ENCODE peak calls at places on chromosomes 5 and 9, in five cellular contexts. B is neural progenitor cell, J is PC-3, H is GM23338, L is SK-N-SH. E is an unnamed sample. For H3K4me1, the result is how much of the 10 kb centered on the place peaks cover.

GRCh38 chr9:93117924-93118862 is 15.9 kb downstream of the NINJ1 start:
- DNase-seq in B (no peak), L (no peak), J (no peak), H (no peak), E (no peak)

GRCh38 chr5:32443145-32443540 is 1.4 kb downstream of the ZFR start:
- DNase-seq in H (peak), L (peak), J (peak), B (no peak), E (peak)

GRCh38 chr5:68464424-68464823 is 248.9 kb downstream of the PIK3R1 start:
- DNase-seq in J (peak), L (no peak), H (no peak), B (no peak), E (peak)

GRCh38 chr5:178577376-178577839 is 12.8 kb downstream of the COL23A1 start:
- DNase-seq in B (peak), L (no peak), H (peak), J (no peak), E (no peak)

GRCh38 chr5:134939500-134939899 is 28.2 kb upstream of the CATSPER3 start:
- DNase-seq in B (no peak), L (no peak), H (no peak), J (no peak), E (no peak)

GRCh38 chr5:160649304-160649703 is 202.7 kb downstream of the ATP10B start:
- DNase-seq in H (peak), L (peak), J (peak), B (peak), E (no peak)

GRCh38 chr5:135596364-135596763 is 17.6 kb upstream of the CXCL14 start:
- DNase-seq in B (no peak), J (no peak), L (no peak), H (no peak), E (no peak)

GRCh38 chr9:133715866-133716563 is 22.1 kb downstream of the SARDH start:
- DNase-seq in H (peak), J (no peak), L (peak), B (peak), E (no peak)

GRCh38 chr9:135370411-135371375 is 108.9 kb upstream of the PPP1R26 start:
- DNase-seq in L (no peak), J (no peak), B (no peak), H (no peak), E (no peak)

GRCh38 chr5:123700624-123701023 is 188.6 kb downstream of the CSNK1G3 start:
- DNase-seq in H (peak), L (no peak), J (peak), B (no peak), E (peak)

GRCh38 chr5:34817558-34818351 is 21.2 kb upstream of the TTC23L start:
- DNase-seq in H (no peak), B (no peak), J (no peak), L (no peak), E (peak)

GRCh38 chr9:82456621-82457020 is 468.0 kb downstream of the SPATA31D1 start:
- DNase-seq in B (no peak), H (no peak), J (peak), L (no peak), E (peak)

GRCh38 chr9:109641079-109641659 is 138.8 kb upstream of the PALM2AKAP2 start:
- DNase-seq in H (no peak), J (no peak), B (no peak), L (no peak), E (peak)

GRCh38 chr5:122112733-122113558 is 16.4 kb upstream of the ZNF474 start:
- DNase-seq in J (no peak), B (no peak), L (no peak), H (no peak), E (no peak)

GRCh38 chr5:61966558-61966957 is 339.4 kb upstream of the KIF2A start:
- DNase-seq in L (no peak), B (no peak), J (no peak), H (no peak), E (no peak)

GRCh38 chr5:82277613-82277986 is 554 bp downstream of the RPS23 start:
- DNase-seq in B (no peak), J (no peak), H (no peak), L (peak), E (peak)

GRCh38 chr5:178383919-178384814 is 151.6 kb upstream of the PHYKPL start:
- DNase-seq in B (peak), L (no peak), J (no peak), H (peak), E (peak)

GRCh38 chr9:10050016-10050415 is 562.8 kb downstream of the PTPRD start:
- DNase-seq in B (no peak), J (no peak), H (no peak), L (no peak), E (peak)

GRCh38 chr5:108094808-108095207 is 287.1 kb downstream of the FBXL17 start:
- DNase-seq in L (no peak), J (no peak), H (no peak), B (no peak), E (no peak)

GRCh38 chr5:170296036-170296934 is 1.3 kb downstream of the LCP2 start:
- DNase-seq in H (no peak), B (no peak), L (no peak), J (no peak), E (no peak)

GRCh38 chr5:58961631-58962280 is 378.9 kb downstream of the RAB3C start:
- DNase-seq in J (no peak), H (no peak), L (no peak), B (no peak), E (no peak)
- H3K4me1 ChIP-seq in J (under half), H (under half), L (under half), B (under half), E (under half)

DNA sequence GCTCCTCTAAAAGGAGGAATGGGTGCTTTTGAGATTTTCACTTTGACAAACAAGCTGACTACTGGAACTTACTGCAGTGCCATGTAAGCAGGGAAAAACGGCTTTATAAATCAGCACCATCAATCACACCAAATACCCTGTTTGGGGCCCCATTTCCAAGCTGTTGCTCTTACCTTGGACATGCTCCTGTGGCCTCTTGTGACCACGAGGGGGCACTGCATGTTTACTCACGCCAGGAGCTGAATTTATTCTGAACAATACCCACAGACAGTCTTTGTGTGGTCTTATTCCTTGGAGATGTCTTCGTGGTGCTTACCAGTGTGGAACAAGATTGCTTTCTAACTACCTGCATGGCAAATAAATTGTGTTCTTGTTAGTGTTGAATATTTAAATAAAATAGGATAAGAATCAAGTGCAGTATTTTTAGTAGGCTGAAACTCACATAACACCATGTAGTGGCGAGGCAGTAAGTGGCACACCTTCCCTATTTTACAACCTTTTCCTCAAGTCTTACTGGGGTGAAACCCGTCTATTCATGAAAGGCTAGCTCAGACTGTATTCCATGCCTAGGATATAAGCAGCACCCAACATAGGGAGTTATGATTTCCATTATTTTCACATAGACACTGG is 155.5 kb upstream of the NMUR2 start:
- DNase-seq in B (peak), J (peak), H (peak), L (peak), E (peak)
- TF ChIP-seq EZH2phosphoT487 in B (no peak), J (no peak), H (no peak), L (no peak), E (no peak)

DNA sequence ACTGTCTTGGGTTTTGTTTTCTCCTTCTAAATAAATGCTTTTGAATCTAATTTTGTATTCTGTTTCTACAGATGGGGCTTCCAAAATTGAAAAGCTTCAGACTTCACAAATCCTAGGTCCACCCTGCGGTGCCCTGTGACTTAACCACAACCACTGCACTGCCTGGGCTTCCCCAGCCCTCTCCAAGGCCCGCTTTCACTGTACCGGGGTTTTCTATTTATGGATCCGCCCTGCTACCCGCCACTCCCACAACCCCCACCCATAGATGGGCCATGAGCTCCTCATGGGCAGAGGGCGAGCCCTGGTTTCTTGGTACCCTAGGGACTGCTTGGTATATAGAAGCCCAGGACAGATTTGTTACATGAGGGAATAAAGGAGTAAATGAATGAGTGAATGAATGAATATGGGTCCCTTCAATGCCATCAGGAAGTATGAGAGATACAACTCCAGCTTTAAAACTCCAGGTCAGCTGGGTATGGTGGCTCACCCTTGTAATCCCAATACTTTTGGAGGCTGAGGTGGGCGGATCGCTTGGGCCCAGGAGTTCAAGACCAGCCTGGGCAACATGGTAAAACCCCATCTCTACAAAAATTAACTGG is 39.8 kb upstream of the NEK6 start:
- DNase-seq in B (no peak), H (no peak), J (no peak), L (no peak), E (no peak)
- H3K4me1 ChIP-seq in B (under half), H (under half), J (half or more), L (under half), E (under half)

GRCh38 chr5:1732238-1732880 is 67.3 kb downstream of the MRPL36 start:
- DNase-seq in J (no peak), L (peak), H (no peak), B (no peak), E (no peak)

GRCh38 chr5:1731091-1731639 is 68.5 kb downstream of the MRPL36 start:
- DNase-seq in H (no peak), L (peak), B (no peak), J (no peak), E (no peak)

GRCh38 chr5:1728846-1729245 is 70.8 kb downstream of the MRPL36 start:
- DNase-seq in L (peak), H (no peak), B (peak), J (no peak), E (no peak)

GRCh38 chr5:1729641-1730486 is 69.8 kb downstream of the MRPL36 start:
- DNase-seq in L (peak), B (no peak), H (no peak), J (no peak), E (no peak)

GRCh38 chr5:1730487-1730847 is 69.2 kb downstream of the MRPL36 start:
- DNase-seq in B (no peak), L (peak), H (no peak), J (no peak), E (no peak)
- TF ChIP-seq EZH2phosphoT487 in B (no peak), L (no peak), H (no peak), J (no peak), E (no peak)

GRCh38 chr5:172683696-172684464 is 42.8 kb downstream of the NEURL1B start:
- DNase-seq in H (peak), B (peak), L (no peak), J (no peak), E (no peak)

GRCh38 chr5:172686539-172687390 is 45.7 kb downstream of the NEURL1B start:
- DNase-seq in J (no peak), L (no peak), B (no peak), H (no peak), E (no peak)

GRCh38 chr5:172683264-172683663 is 42.2 kb downstream of the NEURL1B start:
- DNase-seq in B (peak), H (peak), L (no peak), J (no peak), E (no peak)

GRCh38 chr5:172686111-172686510 is 45.0 kb downstream of the NEURL1B start:
- DNase-seq in J (peak), L (no peak), B (no peak), H (no peak), E (peak)

DNA sequence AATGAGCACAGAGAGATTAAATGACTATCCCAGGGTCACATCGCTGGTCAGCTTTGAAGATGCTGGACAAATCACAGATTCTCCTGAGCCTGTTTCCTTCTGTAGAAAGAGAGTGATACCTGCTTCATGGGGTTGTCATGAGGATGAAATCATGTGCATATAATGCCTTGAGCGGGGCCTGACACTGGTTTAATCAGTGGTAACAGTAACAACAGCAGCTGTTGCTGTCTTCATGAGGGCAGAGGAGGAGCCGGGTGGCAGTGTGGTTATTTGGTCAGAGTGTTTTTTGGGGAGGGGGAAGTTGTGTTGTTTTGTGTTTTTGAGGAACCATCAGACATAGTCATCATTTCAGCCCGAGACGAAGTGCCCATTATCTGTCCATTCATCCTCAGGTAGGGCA is 44.0 kb downstream of the NEURL1B start:
- DNase-seq in H (no peak), L (no peak), B (no peak), J (no peak), E (no peak)
- H3K4me1 ChIP-seq in H (under half), L (under half), B (under half), J (under half), E (under half)

GRCh38 chr9:14530301-14530700 is 162.9 kb downstream of the ZDHHC21 start:
- DNase-seq in J (no peak), B (peak), L (no peak), H (no peak), E (no peak)
- TF ChIP-seq EZH2phosphoT487 in J (no peak), B (no peak), L (no peak), H (no peak), E (no peak)

DNA sequence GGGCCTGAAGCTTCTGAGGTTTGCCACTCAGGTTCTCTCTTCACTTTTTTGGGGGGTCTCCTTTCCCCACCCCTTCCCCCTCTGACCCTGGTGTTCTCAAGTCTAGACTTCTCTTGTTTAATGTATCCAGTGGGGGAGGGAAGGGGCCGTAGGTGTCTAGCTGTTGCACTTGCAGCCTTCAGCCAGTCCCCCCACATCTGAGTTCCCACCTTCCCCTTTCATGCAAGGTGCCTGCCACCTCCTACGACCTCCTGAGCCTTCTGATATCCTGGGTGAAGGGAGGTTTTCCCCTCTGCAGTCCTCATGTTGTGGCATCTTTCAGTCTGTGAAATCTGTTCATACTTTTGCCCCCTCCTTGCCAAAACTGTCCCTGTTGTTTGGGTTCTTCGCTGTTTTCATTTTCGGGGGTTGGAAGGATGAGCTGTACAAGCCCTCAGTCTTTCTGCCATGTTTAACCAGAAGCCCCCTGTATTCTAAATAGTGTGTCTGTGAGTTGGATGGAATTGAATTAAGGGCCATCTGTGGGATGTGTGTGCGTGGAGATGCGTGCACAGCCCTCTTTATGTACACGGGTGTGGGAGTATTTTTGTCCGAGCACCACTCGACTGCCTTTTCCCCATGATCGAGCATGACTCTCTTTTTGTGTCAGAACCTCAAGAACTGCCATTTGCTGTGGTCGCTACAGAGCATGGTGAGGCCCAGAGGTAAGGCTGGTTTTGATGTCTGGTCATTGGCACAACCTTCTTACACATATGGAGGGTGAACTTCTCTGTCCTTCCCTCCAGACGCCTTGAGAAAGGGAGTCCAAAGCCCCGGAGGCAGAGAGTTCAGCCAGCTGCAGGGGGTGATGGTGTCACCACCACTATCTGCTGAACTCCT is 23.6 kb downstream of the PRRC2B start:
- DNase-seq in B (no peak), J (no peak), H (no peak), L (peak), E (no peak)
- H3K4me1 ChIP-seq in B (half or more), J (under half), H (half or more), L (under half), E (under half)

DNA sequence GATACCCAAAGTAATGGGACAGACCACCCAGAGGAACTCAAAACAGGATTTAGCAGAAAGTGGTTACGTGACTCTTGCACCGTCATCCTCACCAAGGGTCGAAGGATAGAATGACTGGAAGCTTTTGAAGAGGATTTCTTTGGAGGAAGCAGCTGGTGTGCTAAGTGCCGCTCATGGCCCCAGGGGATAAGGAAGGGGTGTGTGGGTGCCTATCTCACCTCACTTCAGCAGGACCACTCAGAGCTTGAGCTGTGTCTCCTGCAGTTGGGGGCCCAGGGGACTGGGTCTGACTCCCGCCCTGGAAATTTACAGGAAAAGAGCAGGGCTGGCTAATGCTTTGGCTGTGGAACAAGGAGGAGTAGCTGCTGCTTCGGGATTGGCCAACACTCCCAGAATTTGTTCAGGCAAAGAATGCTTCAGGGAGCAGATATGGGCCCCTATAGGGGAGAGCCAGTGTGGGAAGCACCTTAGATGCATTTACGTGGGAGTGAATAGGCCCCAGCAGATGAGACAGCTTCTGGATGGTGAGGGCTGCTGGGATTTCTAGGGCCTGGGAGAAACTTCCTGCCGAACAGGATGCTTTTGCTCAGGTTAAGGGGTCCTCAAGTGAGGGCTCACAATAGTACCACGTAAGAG is 29.0 kb upstream of the TOMM5 start:
- DNase-seq in L (no peak), B (no peak), H (no peak), J (no peak), E (no peak)
- TF ChIP-seq EZH2phosphoT487 in L (no peak), B (no peak), H (no peak), J (no peak), E (no peak)

DNA sequence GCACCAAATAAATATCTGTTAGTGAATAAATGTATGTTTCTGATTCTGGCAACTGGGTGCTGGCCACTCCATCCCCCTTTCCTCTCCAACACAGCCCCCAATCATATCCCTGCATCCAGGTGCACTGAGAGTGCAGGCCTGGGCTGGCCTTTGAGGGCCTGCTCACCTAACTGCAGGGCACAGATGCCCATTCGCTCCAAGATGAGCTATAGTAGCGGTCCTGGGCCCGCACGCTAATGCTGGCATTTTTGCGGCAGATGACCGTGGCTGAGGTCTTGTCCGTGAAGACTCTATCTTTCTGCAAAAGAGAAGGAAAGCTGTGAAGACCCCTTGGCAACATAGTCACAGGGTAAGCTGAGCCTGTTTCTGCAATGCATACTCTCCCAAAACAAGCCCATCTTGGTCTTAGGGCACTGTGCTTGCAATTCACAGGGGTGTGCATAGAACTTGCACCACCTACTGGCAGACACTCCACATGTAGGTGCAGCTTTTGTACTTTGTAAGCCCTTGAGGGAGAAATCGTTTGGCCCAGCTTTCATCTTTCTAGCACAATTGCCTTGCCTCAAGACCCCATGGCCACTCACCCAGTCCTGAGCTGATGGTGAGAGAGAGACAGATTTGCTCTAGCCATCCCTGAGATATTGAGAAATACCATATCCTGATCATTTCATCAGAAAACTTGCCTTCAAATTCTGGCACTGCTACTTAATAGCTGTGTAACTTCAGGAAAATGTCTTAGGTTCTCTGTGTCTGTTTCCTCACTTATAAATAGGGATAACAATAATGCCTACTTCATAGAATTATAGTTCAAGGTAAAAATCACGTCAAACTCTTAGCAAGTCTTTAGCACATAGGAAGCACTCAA is 13.5 kb downstream of the IL12B start:
- DNase-seq in B (peak), L (peak), J (peak), H (peak), E (peak)
- H3K4me1 ChIP-seq in B (under half), L (under half), J (under half), H (under half), E (under half)

GRCh38 chr9:137451976-137452760 is 7.0 kb downstream of the NSMF start:
- DNase-seq in J (no peak), H (no peak), B (no peak), L (no peak), E (no peak)
- TF ChIP-seq EZH2phosphoT487 in J (no peak), H (no peak), B (no peak), L (no peak), E (no peak)

E was measured in GM23248.